ENCODE peak calls at places on chromosome 17, in four cellular contexts. U is psoas muscle, C is HCT116, V is GM23248. A is an unnamed sample.

GRCh38 chr17:43880420-43880991 is 26.8 kb downstream of the MPP2 start:
- DNase-seq in U (peak; percentile 80), C (peak; percentile 22), V (peak; percentile 30), A (peak; percentile 21)

GRCh38 chr17:11935734-11936406 is 61.4 kb downstream of the ZNF18 start:
- DNase-seq in U (no peak), C (peak; percentile 43), V (peak; percentile 40), A (peak; percentile 14)

GRCh38 chr17:44065668-44066203 is 735 bp downstream of the LSM12 start:
- DNase-seq in U (no peak), C (no peak), V (peak; percentile 53), A (peak; percentile 30)

GRCh38 chr17:13931752-13932477 is 137.4 kb upstream of the COX10 start:
- DNase-seq in U (peak; percentile 83), C (no peak), V (peak; percentile 93), A (no peak)

GRCh38 chr17:17495448-17496188 is 577 bp downstream of the RASD1 start:
- DNase-seq in U (peak; percentile 73), C (no peak), V (peak; percentile 56), A (peak; percentile 64)

GRCh38 chr17:17275991-17276390 is 5.1 kb downstream of the COPS3 start:
- DNase-seq in U (no peak), C (no peak), V (no peak), A (no peak)

GRCh38 chr17:79102214-79102613 is 27.6 kb downstream of the ENGASE start:
- DNase-seq in U (no peak), C (no peak), V (no peak), A (no peak)

GRCh38 chr17:38510424-38511125 is 82.3 kb downstream of the ARHGAP23 start:
- DNase-seq in U (peak; percentile 53), C (no peak), V (no peak), A (no peak)

GRCh38 chr17:68396226-68396780 is 61.0 kb downstream of the WIPI1 start:
- DNase-seq in U (no peak), C (no peak), V (no peak), A (no peak)

GRCh38 chr17:43855061-43855460 is 8.1 kb downstream of the CD300LG start:
- DNase-seq in U (no peak), C (no peak), V (no peak), A (no peak)

GRCh38 chr17:56169621-56170020 is 16.3 kb downstream of the ANKFN1 start:
- DNase-seq in U (no peak), C (no peak), V (no peak), A (no peak)

GRCh38 chr17:28916302-28916934 is 13.5 kb upstream of the DHRS13 start:
- DNase-seq in U (no peak), C (peak; percentile 13), V (peak; percentile 67), A (peak; percentile 50)

GRCh38 chr17:45302649-45303173 is 14.1 kb downstream of the MAP3K14 start:
- DNase-seq in U (no peak), C (no peak), V (peak; percentile 75), A (no peak)

GRCh38 chr17:80738406-80738805 is 193.8 kb downstream of the RPTOR start:
- DNase-seq in U (no peak), C (no peak), V (no peak), A (no peak)

GRCh38 chr17:82429824-82430223 is 11.4 kb upstream of the OGFOD3 start:
- DNase-seq in U (no peak), C (no peak), V (no peak), A (no peak)

GRCh38 chr17:36849871-36850348 is 87.4 kb upstream of the LHX1 start:
- DNase-seq in U (no peak), C (peak; percentile 51), V (peak; percentile 66), A (peak; percentile 59)

GRCh38 chr17:19644493-19645210 is 3.9 kb upstream of the ALDH3A2 start:
- DNase-seq in U (no peak), C (no peak), V (peak; percentile 18), A (no peak)

GRCh38 chr17:83012873-83013778 is 66.3 kb upstream of the METRNL start:
- DNase-seq in U (no peak), C (no peak), V (no peak), A (no peak)

GRCh38 chr17:73644145-73645049 is at the start of gene SDK2:
- DNase-seq in U (peak; percentile 50), C (no peak), V (peak; percentile 35), A (no peak)

GRCh38 chr17:73645050-73645871 is 1.0 kb upstream of the SDK2 start:
- DNase-seq in U (peak; percentile 67), C (no peak), V (peak; percentile 50), A (no peak)

GRCh38 chr17:73642659-73643011 is 1.6 kb downstream of the SDK2 start:
- DNase-seq in U (no peak), C (no peak), V (no peak), A (no peak)

GRCh38 chr17:73643012-73643845 is 1.0 kb downstream of the SDK2 start:
- DNase-seq in U (peak; percentile 50), C (no peak), V (peak; percentile 26), A (no peak)

DNA sequence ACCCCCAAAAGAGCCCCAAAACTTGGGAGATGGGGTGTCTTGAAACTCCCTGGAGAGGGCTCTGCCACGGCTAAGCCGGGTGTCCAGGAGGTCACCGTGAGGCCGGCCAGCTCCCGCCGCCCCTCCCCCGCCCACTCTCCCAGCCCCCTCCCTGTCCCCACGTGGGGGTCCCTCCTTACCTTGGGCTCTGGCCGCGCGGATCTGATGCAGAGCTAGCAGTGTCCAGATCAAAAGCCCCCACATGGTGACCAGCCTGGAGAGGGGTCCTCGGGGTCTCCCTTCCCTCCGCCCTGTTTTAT is 450 bp downstream of the SDK2 start:
- DNase-seq in U (no peak), C (no peak), V (no peak), A (no peak)
- H3K27ac ChIP-seq in U (no peak overlapping the region), C (no peak overlapping the region), V (no peak overlapping the region), A (no peak overlapping the region)

DNA sequence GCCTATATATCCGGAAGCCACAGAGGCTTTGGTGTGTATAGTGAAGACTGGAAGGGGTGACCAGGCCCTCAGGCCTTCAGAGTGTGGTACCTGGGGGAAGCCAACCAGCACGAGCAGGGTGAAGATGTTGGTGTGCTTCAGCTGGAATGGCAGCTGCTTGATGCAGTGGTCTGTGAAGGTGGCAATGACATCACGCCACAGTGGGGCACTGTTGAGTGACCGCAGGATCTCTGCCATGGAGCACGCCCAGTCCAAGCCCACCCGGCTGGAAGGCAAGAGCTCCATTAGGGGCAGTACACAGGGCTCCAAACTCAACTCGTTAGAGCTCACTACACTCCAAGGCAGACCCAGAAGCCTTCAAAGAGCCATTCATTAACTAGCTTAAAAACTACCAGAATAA is 68.5 kb upstream of the ATP2A3 start:
- DNase-seq in U (no peak), C (no peak), V (no peak), A (no peak)
- H3K27ac ChIP-seq in U (no peak overlapping the region), C (no peak overlapping the region), V (no peak overlapping the region), A (no peak overlapping the region)

GRCh38 chr17:42404326-42405055 is 16.2 kb upstream of the STAT3 start:
- DNase-seq in U (no peak), C (no peak), V (no peak), A (no peak)
- H3K27ac ChIP-seq in U (peak overlapping the region; percentile 11), C (no peak overlapping the region), V (peak overlapping the region; percentile 20), A (no peak overlapping the region)

GRCh38 chr17:57467226-57467625 is 210.9 kb downstream of the MSI2 start:
- DNase-seq in U (no peak), C (no peak), V (no peak), A (no peak)

GRCh38 chr17:57465551-57465950 is 209.2 kb downstream of the MSI2 start:
- DNase-seq in U (no peak), C (no peak), V (no peak), A (no peak)

GRCh38 chr17:57467801-57468200 is 211.5 kb downstream of the MSI2 start:
- DNase-seq in U (no peak), C (no peak), V (no peak), A (no peak)

GRCh38 chr17:57464191-57464864 is 208.0 kb downstream of the MSI2 start:
- DNase-seq in U (no peak), C (no peak), V (no peak), A (no peak)

GRCh38 chr17:57466042-57466471 is 209.7 kb downstream of the MSI2 start:
- DNase-seq in U (no peak), C (no peak), V (no peak), A (no peak)
- H3K27ac ChIP-seq in U (peak overlapping the region; percentile 27), C (no peak overlapping the region), V (no peak overlapping the region), A (no peak overlapping the region)

A was measured in endothelial cell of umbilical vein.